ENCODE peak calls at places on chromosomes 6 and 20, in seven cellular contexts. One of them, this sample, is unnamed.

GRCh38 chr20:4544765-4545164 is 176.9 kb upstream of the PRND start:
- DNase-seq in A549: no peak
- DNase-seq in tibial artery: no peak
- DNase-seq in psoas muscle: no peak
- DNase-seq in esophagus squamous epithelium: no peak
- DNase-seq in left ventricle myocardium inferior: no peak
- DNase-seq in GM23248: peak
- DNase-seq in this sample: no peak

GRCh38 chr6:21022343-21023107 is 488.3 kb downstream of the CDKAL1 start:
- DNase-seq in tibial artery: no peak
- DNase-seq in GM23248: no peak
- DNase-seq in A549: no peak
- DNase-seq in psoas muscle: no peak
- DNase-seq in left ventricle myocardium inferior: no peak
- DNase-seq in esophagus squamous epithelium: no peak
- DNase-seq in this sample: peak

GRCh38 chr20:9454781-9455180 is 59.6 kb upstream of the LAMP5 start:
- DNase-seq in A549: no peak
- DNase-seq in esophagus squamous epithelium: no peak
- DNase-seq in GM23248: peak
- DNase-seq in tibial artery: no peak
- DNase-seq in psoas muscle: no peak
- DNase-seq in left ventricle myocardium inferior: no peak
- DNase-seq in this sample: no peak

GRCh38 chr6:97293198-97293696 is 10.2 kb upstream of the MMS22L start:
- DNase-seq in GM23248: no peak
- DNase-seq in left ventricle myocardium inferior: no peak
- DNase-seq in psoas muscle: no peak
- DNase-seq in A549: no peak
- DNase-seq in esophagus squamous epithelium: no peak
- DNase-seq in tibial artery: no peak
- DNase-seq in this sample: no peak

GRCh38 chr6:107704377-107705013 is 119.6 kb downstream of the SCML4 start:
- DNase-seq in tibial artery: no peak
- DNase-seq in esophagus squamous epithelium: no peak
- DNase-seq in GM23248: peak
- DNase-seq in left ventricle myocardium inferior: no peak
- DNase-seq in A549: peak
- DNase-seq in psoas muscle: no peak
- DNase-seq in this sample: peak

GRCh38 chr20:61526907-61527306 is 274.8 kb downstream of the CDH4 start:
- DNase-seq in left ventricle myocardium inferior: no peak
- DNase-seq in esophagus squamous epithelium: no peak
- DNase-seq in A549: no peak
- DNase-seq in tibial artery: no peak
- DNase-seq in psoas muscle: no peak
- DNase-seq in GM23248: no peak
- DNase-seq in this sample: no peak

GRCh38 chr6:17431581-17431980 is 38.2 kb downstream of the CAP2 start:
- DNase-seq in A549: peak
- DNase-seq in psoas muscle: no peak
- DNase-seq in esophagus squamous epithelium: no peak
- DNase-seq in left ventricle myocardium inferior: no peak
- DNase-seq in GM23248: peak
- DNase-seq in tibial artery: no peak
- DNase-seq in this sample: peak

GRCh38 chr6:53928641-53929339 is 134.0 kb downstream of the LRRC1 start:
- DNase-seq in esophagus squamous epithelium: no peak
- DNase-seq in tibial artery: no peak
- DNase-seq in GM23248: no peak
- DNase-seq in left ventricle myocardium inferior: no peak
- DNase-seq in A549: no peak
- DNase-seq in psoas muscle: no peak
- DNase-seq in this sample: no peak

GRCh38 chr6:74070091-74070490 is 374.1 kb downstream of the CD109 start:
- DNase-seq in psoas muscle: no peak
- DNase-seq in esophagus squamous epithelium: no peak
- DNase-seq in GM23248: peak
- DNase-seq in tibial artery: no peak
- DNase-seq in A549: no peak
- DNase-seq in left ventricle myocardium inferior: no peak
- DNase-seq in this sample: no peak

GRCh38 chr6:112154711-112155110 is 67.3 kb downstream of the FAM229B start:
- DNase-seq in psoas muscle: no peak
- DNase-seq in GM23248: no peak
- DNase-seq in tibial artery: no peak
- DNase-seq in A549: no peak
- DNase-seq in esophagus squamous epithelium: no peak
- DNase-seq in left ventricle myocardium inferior: no peak
- DNase-seq in this sample: no peak

GRCh38 chr6:148980234-148980633 is 233.4 kb downstream of the UST start:
- DNase-seq in A549: no peak
- DNase-seq in psoas muscle: no peak
- DNase-seq in esophagus squamous epithelium: no peak
- DNase-seq in tibial artery: no peak
- DNase-seq in left ventricle myocardium inferior: no peak
- DNase-seq in GM23248: peak
- DNase-seq in this sample: peak

GRCh38 chr20:44736170-44737021 is 9.3 kb upstream of the KCNK15 start:
- DNase-seq in left ventricle myocardium inferior: no peak
- DNase-seq in A549: peak
- DNase-seq in GM23248: peak
- DNase-seq in esophagus squamous epithelium: no peak
- DNase-seq in tibial artery: no peak
- DNase-seq in psoas muscle: no peak
- DNase-seq in this sample: peak

GRCh38 chr6:28809947-28810654 is 113.7 kb downstream of the TRIM27 start:
- DNase-seq in left ventricle myocardium inferior: no peak
- DNase-seq in tibial artery: no peak
- DNase-seq in esophagus squamous epithelium: no peak
- DNase-seq in psoas muscle: no peak
- DNase-seq in GM23248: peak
- DNase-seq in A549: peak
- DNase-seq in this sample: peak
- H3K4me3 ChIP-seq in left ventricle myocardium inferior: no peak
- H3K4me3 ChIP-seq in tibial artery: no peak
- H3K4me3 ChIP-seq in esophagus squamous epithelium: no peak
- H3K4me3 ChIP-seq in psoas muscle: no peak
- H3K4me3 ChIP-seq in GM23248: peak
- H3K4me3 ChIP-seq in A549: peak
- H3K4me3 ChIP-seq in this sample: peak

DNA sequence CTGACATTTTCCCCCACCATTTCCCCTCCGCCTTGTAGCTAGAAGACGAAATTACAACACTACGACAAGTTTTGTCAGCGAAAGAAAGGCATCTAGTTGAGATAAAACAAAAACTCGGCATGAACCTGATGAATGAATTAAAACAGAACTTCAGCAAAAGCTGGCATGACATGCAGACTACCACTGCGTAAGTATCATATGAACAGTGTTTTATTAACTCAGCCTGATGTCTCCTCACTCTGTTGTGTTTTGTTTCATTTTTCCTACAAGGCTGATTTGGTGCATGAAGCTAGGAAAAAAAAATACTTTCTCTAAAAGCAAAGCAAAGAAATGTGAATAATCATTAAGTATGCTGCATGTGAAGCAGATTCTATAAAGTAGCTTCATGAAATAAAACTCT is 72.7 kb downstream of the HDDC2 start:
- DNase-seq in A549: no peak
- DNase-seq in left ventricle myocardium inferior: no peak
- DNase-seq in psoas muscle: no peak
- DNase-seq in tibial artery: no peak
- DNase-seq in GM23248: peak
- DNase-seq in esophagus squamous epithelium: no peak
- DNase-seq in this sample: no peak
- H3K4me3 ChIP-seq in A549: no peak
- H3K4me3 ChIP-seq in left ventricle myocardium inferior: peak
- H3K4me3 ChIP-seq in psoas muscle: no peak
- H3K4me3 ChIP-seq in tibial artery: peak
- H3K4me3 ChIP-seq in GM23248: no peak
- H3K4me3 ChIP-seq in esophagus squamous epithelium: no peak
- H3K4me3 ChIP-seq in this sample: no peak

GRCh38 chr6:159061146-159061545 is 16.4 kb upstream of the TAGAP start:
- DNase-seq in left ventricle myocardium inferior: no peak
- DNase-seq in psoas muscle: no peak
- DNase-seq in A549: no peak
- DNase-seq in tibial artery: no peak
- DNase-seq in GM23248: no peak
- DNase-seq in esophagus squamous epithelium: no peak
- DNase-seq in this sample: no peak
- H3K4me3 ChIP-seq in left ventricle myocardium inferior: no peak
- H3K4me3 ChIP-seq in psoas muscle: no peak
- H3K4me3 ChIP-seq in A549: no peak
- H3K4me3 ChIP-seq in tibial artery: no peak
- H3K4me3 ChIP-seq in GM23248: no peak
- H3K4me3 ChIP-seq in esophagus squamous epithelium: no peak
- H3K4me3 ChIP-seq in this sample: no peak

GRCh38 chr20:309306-309840 is 12.0 kb downstream of the ZCCHC3 start:
- DNase-seq in GM23248: peak
- DNase-seq in tibial artery: no peak
- DNase-seq in left ventricle myocardium inferior: no peak
- DNase-seq in psoas muscle: no peak
- DNase-seq in esophagus squamous epithelium: no peak
- DNase-seq in A549: no peak
- DNase-seq in this sample: no peak
- H3K4me3 ChIP-seq in GM23248: peak
- H3K4me3 ChIP-seq in tibial artery: peak
- H3K4me3 ChIP-seq in left ventricle myocardium inferior: peak
- H3K4me3 ChIP-seq in psoas muscle: peak
- H3K4me3 ChIP-seq in esophagus squamous epithelium: peak
- H3K4me3 ChIP-seq in A549: no peak
- H3K4me3 ChIP-seq in this sample: no peak

DNA sequence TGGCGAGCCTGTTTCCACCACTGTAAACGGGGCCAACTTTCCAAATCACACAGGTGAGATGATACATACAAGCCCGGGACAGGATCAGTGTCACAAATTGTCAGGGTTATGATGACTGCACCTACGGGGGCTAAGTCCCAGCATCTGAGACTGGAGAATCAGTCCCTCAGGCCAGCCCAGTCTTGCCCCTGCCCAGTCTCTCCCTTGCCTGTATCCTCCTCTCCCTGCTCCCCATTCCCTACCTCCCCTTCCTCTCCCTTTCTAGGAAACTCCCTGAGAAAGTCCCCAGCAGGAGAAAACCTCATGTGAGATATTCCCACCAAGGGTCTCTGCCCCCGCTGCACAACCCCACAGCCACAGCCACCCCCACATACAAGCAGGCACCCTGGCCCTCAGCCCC is 1.5 kb downstream of the FOXS1 start:
- DNase-seq in left ventricle myocardium inferior: no peak
- DNase-seq in tibial artery: no peak
- DNase-seq in esophagus squamous epithelium: no peak
- DNase-seq in A549: no peak
- DNase-seq in GM23248: no peak
- DNase-seq in psoas muscle: no peak
- DNase-seq in this sample: no peak
- H3K4me3 ChIP-seq in left ventricle myocardium inferior: peak
- H3K4me3 ChIP-seq in tibial artery: peak
- H3K4me3 ChIP-seq in esophagus squamous epithelium: peak
- H3K4me3 ChIP-seq in A549: no peak
- H3K4me3 ChIP-seq in GM23248: no peak
- H3K4me3 ChIP-seq in psoas muscle: peak
- H3K4me3 ChIP-seq in this sample: no peak

GRCh38 chr6:13027200-13027599 is 301.1 kb downstream of the TBC1D7 start:
- DNase-seq in psoas muscle: no peak
- DNase-seq in tibial artery: no peak
- DNase-seq in left ventricle myocardium inferior: no peak
- DNase-seq in A549: no peak
- DNase-seq in esophagus squamous epithelium: no peak
- DNase-seq in GM23248: no peak
- DNase-seq in this sample: no peak

GRCh38 chr6:13026557-13026956 is 301.8 kb downstream of the TBC1D7 start:
- DNase-seq in A549: no peak
- DNase-seq in esophagus squamous epithelium: no peak
- DNase-seq in left ventricle myocardium inferior: no peak
- DNase-seq in psoas muscle: no peak
- DNase-seq in GM23248: no peak
- DNase-seq in tibial artery: no peak
- DNase-seq in this sample: peak

GRCh38 chr6:13030421-13030820 is 297.9 kb downstream of the TBC1D7 start:
- DNase-seq in left ventricle myocardium inferior: no peak
- DNase-seq in tibial artery: no peak
- DNase-seq in esophagus squamous epithelium: no peak
- DNase-seq in psoas muscle: no peak
- DNase-seq in GM23248: no peak
- DNase-seq in A549: no peak
- DNase-seq in this sample: no peak

GRCh38 chr6:13026100-13026499 is 302.2 kb downstream of the TBC1D7 start:
- DNase-seq in left ventricle myocardium inferior: no peak
- DNase-seq in A549: no peak
- DNase-seq in psoas muscle: no peak
- DNase-seq in GM23248: no peak
- DNase-seq in esophagus squamous epithelium: no peak
- DNase-seq in tibial artery: no peak
- DNase-seq in this sample: no peak

DNA sequence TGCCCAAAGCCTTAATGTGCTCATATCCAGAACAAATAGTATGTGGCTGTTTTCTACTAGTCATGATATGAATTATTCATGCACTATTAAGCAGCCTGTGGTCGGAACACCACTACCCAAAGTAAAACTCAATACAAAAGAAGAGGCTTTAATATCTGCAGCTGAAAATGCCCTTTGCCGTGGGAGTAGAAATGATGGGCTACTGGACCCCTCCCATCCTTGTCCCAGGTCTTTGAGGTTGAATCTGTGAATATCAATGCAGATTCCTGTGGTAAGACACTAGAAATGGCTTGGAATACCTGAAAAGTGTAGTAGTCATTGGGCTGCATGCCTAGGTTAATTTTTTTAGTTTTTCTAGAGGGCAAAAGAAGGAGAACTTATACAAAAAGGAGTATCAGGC is 303.7 kb downstream of the TBC1D7 start:
- DNase-seq in A549: no peak
- DNase-seq in GM23248: no peak
- DNase-seq in psoas muscle: no peak
- DNase-seq in esophagus squamous epithelium: no peak
- DNase-seq in tibial artery: no peak
- DNase-seq in left ventricle myocardium inferior: no peak
- DNase-seq in this sample: no peak
- H3K4me3 ChIP-seq in A549: no peak
- H3K4me3 ChIP-seq in GM23248: no peak
- H3K4me3 ChIP-seq in psoas muscle: no peak
- H3K4me3 ChIP-seq in esophagus squamous epithelium: no peak
- H3K4me3 ChIP-seq in tibial artery: no peak
- H3K4me3 ChIP-seq in left ventricle myocardium inferior: no peak
- H3K4me3 ChIP-seq in this sample: no peak

GRCh38 chr20:34675561-34675960 is 1.3 kb downstream of the PIGU start:
- DNase-seq in esophagus squamous epithelium: no peak
- DNase-seq in GM23248: no peak
- DNase-seq in tibial artery: no peak
- DNase-seq in left ventricle myocardium inferior: no peak
- DNase-seq in A549: no peak
- DNase-seq in psoas muscle: no peak
- DNase-seq in this sample: no peak
- H3K4me3 ChIP-seq in esophagus squamous epithelium: no peak
- H3K4me3 ChIP-seq in GM23248: peak
- H3K4me3 ChIP-seq in tibial artery: no peak
- H3K4me3 ChIP-seq in left ventricle myocardium inferior: peak
- H3K4me3 ChIP-seq in A549: peak
- H3K4me3 ChIP-seq in psoas muscle: peak
- H3K4me3 ChIP-seq in this sample: no peak

GRCh38 chr20:19726126-19726525 is 31.9 kb upstream of the RIN2 start:
- DNase-seq in left ventricle myocardium inferior: no peak
- DNase-seq in GM23248: peak
- DNase-seq in psoas muscle: no peak
- DNase-seq in tibial artery: no peak
- DNase-seq in A549: no peak
- DNase-seq in esophagus squamous epithelium: no peak
- DNase-seq in this sample: no peak
- H3K4me3 ChIP-seq in left ventricle myocardium inferior: no peak
- H3K4me3 ChIP-seq in GM23248: no peak
- H3K4me3 ChIP-seq in psoas muscle: no peak
- H3K4me3 ChIP-seq in tibial artery: no peak
- H3K4me3 ChIP-seq in A549: no peak
- H3K4me3 ChIP-seq in esophagus squamous epithelium: no peak
- H3K4me3 ChIP-seq in this sample: no peak

This sample was measured in mesendoderm.